ENCODE peak calls at places on chromosomes 6 and 20, in seven cellular contexts. E is lung, R is Peyer's patch, J is GM23248, X is sigmoid colon, A is neuronal stem cell, V is adrenal gland. F is an unnamed sample.

GRCh38 chr6:27280540-27281000 is 31.5 kb downstream of the POM121L2 start:
- DNase-seq in E (no peak), A (no peak), X (no peak), R (no peak), V (no peak), J (no peak), F (no peak)

GRCh38 chr20:7196481-7196880 is 429.0 kb downstream of the BMP2 start:
- DNase-seq in X (no peak), A (no peak), J (peak; percentile 66), E (no peak), V (no peak), R (no peak), F (no peak)

GRCh38 chr6:96626749-96627353 is 63.9 kb downstream of the FHL5 start:
- DNase-seq in X (no peak), R (no peak), A (no peak), V (no peak), E (no peak), J (peak; percentile 63), F (no peak)

GRCh38 chr6:4274382-4275082 is 139.2 kb upstream of the ECI2 start:
- DNase-seq in V (no peak), E (no peak), X (no peak), A (no peak), R (no peak), J (peak; percentile 12), F (no peak)

GRCh38 chr6:165820407-165820806 is 157.4 kb upstream of the PDE10A start:
- DNase-seq in E (no peak), J (no peak), R (no peak), V (no peak), X (no peak), A (no peak), F (no peak)

GRCh38 chr6:42702200-42702599 is 20.2 kb downstream of the PRPH2 start:
- DNase-seq in X (no peak), A (no peak), J (peak; percentile 43), R (no peak), E (no peak), V (no peak), F (no peak)

GRCh38 chr6:81561071-81561564 is 191.4 kb downstream of the TENT5A start:
- DNase-seq in V (no peak), X (no peak), J (peak; percentile 12), E (no peak), A (peak; percentile 9), R (no peak), F (no peak)

GRCh38 chr20:8094845-8095244 is 37.2 kb upstream of the PLCB1 start:
- DNase-seq in E (no peak), A (no peak), J (peak; percentile 81), X (no peak), R (no peak), V (no peak), F (no peak)

GRCh38 chr20:43124261-43124660 is 65.4 kb downstream of the PTPRT start:
- DNase-seq in X (no peak), E (no peak), V (no peak), R (no peak), A (no peak), J (no peak), F (no peak)

GRCh38 chr6:9140861-9141534 is 705.7 kb upstream of the SLC35B3 start:
- DNase-seq in X (no peak), R (no peak), V (peak; percentile 23), E (no peak), A (no peak), J (peak; percentile 64), F (no peak)

GRCh38 chr6:73308712-73309533 is 45.2 kb downstream of the DPPA5 start:
- DNase-seq in R (no peak), V (no peak), E (no peak), X (no peak), A (peak; percentile 15), J (no peak), F (peak; percentile 42)

GRCh38 chr6:107488875-107489635 is 862 bp upstream of the SOBP start:
- DNase-seq in X (peak; percentile 77), A (no peak), E (no peak), J (peak; percentile 47), R (no peak), V (peak; percentile 51), F (peak; percentile 49)

GRCh38 chr6:40476673-40477072 is 110.5 kb downstream of the LRFN2 start:
- DNase-seq in E (no peak), A (no peak), R (no peak), J (no peak), X (no peak), V (no peak), F (no peak)

GRCh38 chr6:10205892-10206291 is 209.0 kb downstream of the TFAP2A start:
- DNase-seq in A (no peak), X (no peak), R (no peak), J (no peak), E (no peak), V (no peak), F (no peak)

GRCh38 chr20:37228111-37228510 is 33.5 kb downstream of the GHRH start:
- DNase-seq in X (no peak), J (peak; percentile 50), V (no peak), A (no peak), E (no peak), R (no peak), F (no peak)

GRCh38 chr6:108684809-108685329 is 124.2 kb downstream of the FOXO3 start:
- DNase-seq in V (no peak), J (peak; percentile 28), A (no peak), X (no peak), R (no peak), E (no peak), F (no peak)

GRCh38 chr20:17570347-17571152 is 675 bp downstream of the DSTN start:
- DNase-seq in V (peak; percentile 84), X (peak; percentile 80), J (peak; percentile 73), R (peak; percentile 34), E (peak; percentile 46), A (peak; percentile 64), F (peak; percentile 31)

GRCh38 chr6:156102129-156102528 is 646.5 kb upstream of the NOX3 start:
- DNase-seq in X (no peak), V (no peak), J (peak; percentile 1), E (no peak), R (no peak), A (no peak), F (no peak)

GRCh38 chr20:53579266-53579580 is 14.4 kb downstream of the ZNF217 start:
- DNase-seq in V (no peak), A (no peak), E (no peak), R (no peak), X (no peak), J (no peak), F (no peak)

GRCh38 chr20:13205402-13205801 is 15.7 kb upstream of the ISM1 start:
- DNase-seq in A (no peak), J (no peak), V (no peak), E (no peak), X (no peak), R (no peak), F (peak; percentile 66)

GRCh38 chr20:41175201-41175651 is 37.9 kb downstream of the PLCG1 start:
- DNase-seq in X (no peak), J (no peak), A (no peak), V (peak; percentile 12), E (peak; percentile 25), R (peak; percentile 14), F (peak; percentile 2)

GRCh38 chr6:119628691-119629621 is 279.4 kb upstream of the MAN1A1 start:
- DNase-seq in E (no peak), A (no peak), R (no peak), X (no peak), V (no peak), J (no peak), F (no peak)

GRCh38 chr6:37160922-37161778 is 8.8 kb upstream of the PIM1 start:
- DNase-seq in V (no peak), R (no peak), X (no peak), E (no peak), A (no peak), J (peak; percentile 84), F (no peak)
- H3K27ac ChIP-seq in V (no peak overlapping the region), R (peak overlapping the region; percentile 15), X (peak overlapping the region; percentile 73), E (no peak overlapping the region), A (no peak overlapping the region), J (peak overlapping the region; percentile 49), F (no peak overlapping the region)

GRCh38 chr20:49833483-49833882 is 20.9 kb downstream of the SLC9A8 start:
- DNase-seq in V (no peak), E (no peak), X (no peak), R (no peak), A (peak; percentile 80), J (no peak), F (no peak)

GRCh38 chr20:49831022-49831769 is 18.6 kb downstream of the SLC9A8 start:
- DNase-seq in E (no peak), A (no peak), X (no peak), J (no peak), R (no peak), V (no peak), F (no peak)

GRCh38 chr20:49832632-49833327 is 20.2 kb downstream of the SLC9A8 start:
- DNase-seq in R (no peak), V (no peak), J (peak; percentile 67), E (no peak), X (no peak), A (no peak), F (no peak)

GRCh38 chr20:49835031-49835430 is 22.4 kb downstream of the SLC9A8 start:
- DNase-seq in R (no peak), E (no peak), V (no peak), A (no peak), X (no peak), J (no peak), F (no peak)

GRCh38 chr20:49831770-49832631 is 19.4 kb downstream of the SLC9A8 start:
- DNase-seq in E (no peak), J (no peak), V (no peak), X (no peak), A (no peak), R (no peak), F (no peak)
- H3K27ac ChIP-seq in E (peak overlapping the region; percentile 52), J (no peak overlapping the region), V (no peak overlapping the region), X (no peak overlapping the region), A (no peak overlapping the region), R (no peak overlapping the region), F (no peak overlapping the region)

GRCh38 chr20:44477151-44477550 is 1.5 kb downstream of the TTPAL start:
- DNase-seq in E (no peak), J (peak; percentile 25), X (no peak), A (no peak), V (no peak), R (no peak), F (no peak)

GRCh38 chr20:44471481-44471882 is 4.2 kb upstream of the TTPAL start:
- DNase-seq in J (peak; percentile 78), R (no peak), X (no peak), A (no peak), V (no peak), E (no peak), F (no peak)

GRCh38 chr20:44475694-44476560 is at the start of gene TTPAL:
- DNase-seq in R (peak; percentile 88), V (peak; percentile 88), X (peak; percentile 95), A (peak; percentile 84), J (peak; percentile 94), E (peak; percentile 90), F (peak; percentile 90)

GRCh38 chr20:44478188-44478587 is 2.5 kb downstream of the TTPAL start:
- DNase-seq in J (no peak), X (no peak), E (no peak), A (no peak), R (no peak), V (no peak), F (no peak)

GRCh38 chr20:44475372-44475693 is 341 bp upstream of the TTPAL start:
- DNase-seq in E (no peak), X (no peak), V (no peak), R (no peak), J (no peak), A (no peak), F (no peak)
- H3K27ac ChIP-seq in E (peak overlapping the region; percentile 97), X (peak overlapping the region; percentile 94), V (no peak overlapping the region), R (peak overlapping the region; percentile 97), J (peak overlapping the region; percentile 65), A (no peak overlapping the region), F (peak overlapping the region; percentile 79)

GRCh38 chr6:7747016-7747415 is 21.1 kb downstream of the BMP6 start:
- DNase-seq in V (no peak), E (no peak), A (no peak), X (no peak), J (no peak), R (no peak), F (no peak)
- H3K27ac ChIP-seq in V (no peak overlapping the region), E (no peak overlapping the region), A (no peak overlapping the region), X (no peak overlapping the region), J (no peak overlapping the region), R (no peak overlapping the region), F (no peak overlapping the region)